ENCODE peak calls at places on chromosomes 16 and 17, in seven cellular contexts. V is HCT116, E is H1, J is GM12878, R is SK-N-SH, K is K562, D is HepG2. U is an unnamed sample.

GRCh38 chr16:20332411-20332810 is 5.1 kb upstream of the GP2 start:
- DNase-seq in D (no peak), E (no peak), K (no peak), V (no peak), R (no peak), J (no peak), U (no peak)

GRCh38 chr17:67248291-67248690 is 3.3 kb upstream of the HELZ start:
- DNase-seq in D (no peak), J (no peak), K (no peak), E (no peak), R (no peak), V (no peak), U (no peak)

GRCh38 chr17:27937026-27937546 is 43.9 kb upstream of the LYRM9 start:
- DNase-seq in K (no peak), R (no peak), D (no peak), E (no peak), V (no peak), J (no peak), U (no peak)

GRCh38 chr16:85426806-85427205 is 186.3 kb upstream of the GSE1 start:
- DNase-seq in K (no peak), J (no peak), R (no peak), V (no peak), D (no peak), E (no peak), U (no peak)

GRCh38 chr17:17171991-17172939 is 33.9 kb downstream of the PLD6 start:
- DNase-seq in D (no peak), E (no peak), R (no peak), V (no peak), K (peak; percentile 71), J (no peak), U (no peak)

GRCh38 chr16:27408012-27408601 is 6.1 kb downstream of the IL21R start:
- DNase-seq in J (peak; percentile 76), K (no peak), R (no peak), D (peak; percentile 89), E (no peak), V (no peak), U (no peak)

GRCh38 chr17:38869647-38870258 is at the start of gene LASP1:
- DNase-seq in J (peak; percentile 55), D (peak; percentile 77), V (no peak), E (peak; percentile 44), R (peak; percentile 96), K (peak; percentile 82), U (peak; percentile 95)

GRCh38 chr17:42187833-42188232 is 2.6 kb upstream of the HCRT start:
- DNase-seq in E (no peak), J (no peak), K (no peak), D (no peak), R (peak; percentile 2), V (no peak), U (no peak)

GRCh38 chr17:80802626-80803450 is 188.8 kb upstream of the CHMP6 start:
- DNase-seq in D (no peak), E (no peak), J (no peak), R (no peak), K (no peak), V (no peak), U (no peak)

GRCh38 chr17:70621593-70621992 is 452.3 kb downstream of the KCNJ2 start:
- DNase-seq in E (no peak), D (no peak), R (no peak), J (no peak), K (no peak), V (no peak), U (no peak)

GRCh38 chr16:57016831-57017230 is 27.5 kb downstream of the NLRC5 start:
- DNase-seq in R (no peak), E (no peak), J (no peak), D (no peak), V (no peak), K (no peak), U (no peak)

GRCh38 chr16:67207857-67208524 is 9.1 kb downstream of the ELMO3 start:
- DNase-seq in J (no peak), D (no peak), K (no peak), R (peak; percentile 34), V (no peak), E (no peak), U (no peak)

GRCh38 chr17:56436142-56436541 is 157.4 kb upstream of the NOG start:
- DNase-seq in R (no peak), D (no peak), J (no peak), K (no peak), E (no peak), V (no peak), U (no peak)

GRCh38 chr17:56426901-56427300 is 166.6 kb upstream of the NOG start:
- DNase-seq in D (no peak), E (no peak), V (no peak), J (no peak), K (no peak), R (no peak), U (no peak)

GRCh38 chr17:56434610-56435009 is 158.9 kb upstream of the NOG start:
- DNase-seq in E (no peak), V (no peak), K (no peak), D (no peak), R (no peak), J (no peak), U (no peak)

GRCh38 chr17:56432443-56432842 is 161.1 kb upstream of the NOG start:
- DNase-seq in K (no peak), D (no peak), E (no peak), V (no peak), R (no peak), J (no peak), U (no peak)

DNA sequence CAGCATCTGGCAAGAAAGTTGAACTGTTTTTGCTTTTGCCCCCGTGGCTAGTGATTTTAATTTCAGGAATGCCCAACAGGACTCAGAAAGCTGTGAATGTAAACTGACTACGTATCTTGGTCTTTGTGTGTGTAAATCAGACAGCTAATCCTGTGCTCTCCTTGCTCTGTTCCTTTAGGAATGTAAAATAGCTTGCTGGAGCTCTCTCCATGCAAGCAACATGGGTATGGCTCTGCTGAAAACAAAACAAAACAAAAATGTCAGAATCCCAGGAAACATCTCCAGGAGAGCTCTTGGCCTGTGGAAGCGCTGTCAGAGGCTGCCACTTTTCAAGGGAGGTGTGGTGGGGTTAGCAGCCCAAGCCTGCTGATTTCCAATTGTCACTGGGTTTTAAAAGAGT is 161.8 kb upstream of the NOG start:
- DNase-seq in V (no peak), E (no peak), R (no peak), K (no peak), J (no peak), D (no peak), U (no peak)
- TF ChIP-seq JUND in V (no peak), E (no peak), R (no peak), K (no peak), J (no peak), D (no peak), U (no peak)

DNA sequence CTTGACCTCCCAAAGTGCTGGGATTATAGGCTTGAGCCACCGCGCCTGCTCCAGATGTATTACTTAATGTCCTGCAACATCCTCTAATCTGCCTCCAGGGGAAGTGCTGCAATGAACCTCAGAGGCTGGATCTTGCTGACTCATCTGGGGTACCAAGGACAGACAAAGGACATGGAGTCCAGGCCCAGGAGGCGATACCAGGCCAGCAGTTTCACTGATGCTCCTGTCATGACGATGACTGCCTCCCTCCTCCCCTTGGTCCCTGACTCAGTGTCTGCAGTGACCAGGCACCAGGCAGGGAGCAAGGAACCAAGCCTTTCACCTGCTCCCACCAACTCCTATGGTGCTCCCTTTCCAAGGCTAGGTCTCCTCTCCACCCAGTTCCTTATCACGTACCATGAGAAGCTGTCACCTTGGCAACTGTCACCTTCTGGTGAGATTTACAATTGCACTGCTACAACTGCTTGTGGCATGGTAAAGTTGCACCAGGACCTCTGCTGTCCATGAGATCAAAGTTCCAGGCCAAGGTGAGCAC is 21.6 kb upstream of the PHOSPHO1 start:
- DNase-seq in D (peak; percentile 42), V (no peak), J (no peak), R (no peak), E (no peak), K (peak; percentile 55), U (no peak)
- TF ChIP-seq JUND in D (no peak), V (no peak), J (no peak), R (no peak), E (no peak), K (peak; percentile 60), U (no peak)

GRCh38 chr17:75404739-75405364 is 626 bp downstream of the GRB2 start:
- DNase-seq in E (no peak), V (no peak), K (no peak), J (no peak), R (peak; percentile 67), D (no peak), U (peak; percentile 50)

GRCh38 chr17:75405365-75406221 is at the start of gene GRB2:
- DNase-seq in J (peak; percentile 83), E (peak; percentile 84), K (peak; percentile 100), R (peak; percentile 100), D (peak; percentile 96), V (peak; percentile 94), U (peak; percentile 99)

GRCh38 chr17:75406222-75406615 is 741 bp upstream of the GRB2 start:
- DNase-seq in E (no peak), V (no peak), D (no peak), J (no peak), R (peak; percentile 27), K (no peak), U (no peak)

GRCh38 chr17:75402038-75402437 is 3.4 kb downstream of the GRB2 start:
- DNase-seq in J (no peak), R (no peak), D (no peak), K (no peak), V (no peak), E (no peak), U (no peak)

DNA sequence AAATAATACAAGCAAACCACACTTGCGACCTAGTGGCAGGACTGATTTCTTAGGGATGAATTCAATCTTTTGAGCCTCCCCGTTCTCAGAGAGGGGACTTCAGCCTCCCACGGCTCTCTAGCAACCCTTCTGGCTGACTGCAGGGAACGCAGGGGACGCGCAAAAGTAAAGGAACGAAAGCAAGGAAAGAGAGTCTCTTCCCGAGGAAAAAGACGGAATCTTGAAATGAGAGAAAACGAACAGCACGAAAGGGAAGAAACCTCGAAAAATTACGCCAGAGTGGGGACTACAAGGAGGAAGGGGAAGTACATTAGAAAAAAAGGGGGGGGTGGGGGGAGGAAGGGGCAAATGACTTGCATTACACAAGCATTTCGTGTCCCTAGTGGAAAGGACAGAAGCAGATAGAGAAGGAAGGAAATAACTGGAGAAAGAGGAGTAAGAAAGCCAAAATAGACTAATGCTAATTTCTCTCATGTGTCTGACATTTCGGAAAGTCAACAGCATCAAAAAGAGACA is 1.2 kb downstream of the GRB2 start:
- DNase-seq in E (no peak), K (peak; percentile 40), D (peak; percentile 83), J (no peak), R (peak; percentile 87), V (peak; percentile 69), U (peak; percentile 66)
- TF ChIP-seq JUND in E (no peak), K (peak; percentile 37), D (no peak), J (no peak), R (no peak), V (no peak), U (no peak)

DNA sequence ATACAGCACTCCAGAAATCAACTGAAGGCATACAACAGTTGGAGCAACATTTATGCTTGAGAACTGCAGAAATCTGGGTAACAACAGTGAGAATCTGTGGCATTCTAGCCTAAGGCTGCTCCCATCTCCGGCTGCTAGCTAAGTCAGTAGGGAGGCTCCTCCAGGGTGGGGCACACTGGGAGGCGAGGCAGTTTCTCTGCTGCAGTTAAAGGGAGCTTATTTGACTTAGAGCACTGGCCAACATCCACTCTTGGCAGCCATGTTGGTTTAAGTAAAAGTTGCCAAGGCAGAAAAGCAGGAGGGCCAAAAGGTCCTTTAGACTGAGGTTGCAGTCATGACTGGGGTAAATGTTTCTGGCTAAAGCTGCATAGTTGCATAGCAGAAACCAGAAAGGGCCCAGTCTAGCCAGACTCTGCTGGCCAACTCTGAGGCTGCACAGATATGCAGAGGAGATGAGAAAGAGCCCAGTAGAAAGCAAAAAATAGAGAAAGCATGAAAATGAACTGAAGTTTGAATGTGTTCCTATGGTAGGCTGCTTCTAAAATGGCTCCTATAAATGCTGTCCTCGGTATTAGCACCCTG is 3.9 kb upstream of the C16orf78 start:
- DNase-seq in V (no peak), D (no peak), E (peak; percentile 80), J (no peak), K (no peak), R (no peak), U (no peak)
- TF ChIP-seq JUND in V (no peak), D (no peak), E (no peak), J (no peak), K (no peak), R (no peak), U (no peak)